ENCODE peak calls at places on chromosomes 1 and 21, in nine cellular contexts. One of them, this sample, is unnamed.

GRCh38 chr1:26731233-26731902 is 35.6 kb downstream of the ARID1A start:
- DNase-seq in A549: no peak
- DNase-seq in Panc1: no peak
- DNase-seq in K562: no peak
- DNase-seq in HepG2: no peak
- DNase-seq in GM12878: no peak
- DNase-seq in GM23338: no peak
- DNase-seq in HCT116: no peak
- DNase-seq in SK-N-SH: no peak
- DNase-seq in this sample: no peak

GRCh38 chr1:98405581-98406059 is 255.9 kb upstream of the SNX7 start:
- DNase-seq in GM23338: no peak
- DNase-seq in A549: peak
- DNase-seq in SK-N-SH: no peak
- DNase-seq in K562: no peak
- DNase-seq in HCT116: no peak
- DNase-seq in Panc1: no peak
- DNase-seq in GM12878: peak
- DNase-seq in HepG2: no peak
- DNase-seq in this sample: no peak

GRCh38 chr1:67307251-67308060 is at the start of gene IL12RB2:
- DNase-seq in HepG2: no peak
- DNase-seq in HCT116: no peak
- DNase-seq in K562: no peak
- DNase-seq in GM23338: peak
- DNase-seq in Panc1: no peak
- DNase-seq in SK-N-SH: peak
- DNase-seq in A549: no peak
- DNase-seq in GM12878: no peak
- DNase-seq in this sample: no peak

GRCh38 chr1:179083031-179083345 is 1.1 kb downstream of the TOR3A start:
- DNase-seq in Panc1: no peak
- DNase-seq in K562: no peak
- DNase-seq in SK-N-SH: peak
- DNase-seq in HCT116: no peak
- DNase-seq in A549: no peak
- DNase-seq in HepG2: no peak
- DNase-seq in GM12878: no peak
- DNase-seq in GM23338: no peak
- DNase-seq in this sample: peak

GRCh38 chr21:25169370-25169769 is 437.9 kb downstream of the MRPL39 start:
- DNase-seq in K562: no peak
- DNase-seq in HCT116: no peak
- DNase-seq in A549: no peak
- DNase-seq in Panc1: no peak
- DNase-seq in HepG2: no peak
- DNase-seq in SK-N-SH: no peak
- DNase-seq in GM23338: no peak
- DNase-seq in GM12878: no peak
- DNase-seq in this sample: no peak

GRCh38 chr21:15552914-15553491 is 176.8 kb upstream of the USP25 start:
- DNase-seq in K562: no peak
- DNase-seq in HCT116: no peak
- DNase-seq in HepG2: peak
- DNase-seq in A549: peak
- DNase-seq in GM12878: no peak
- DNase-seq in GM23338: peak
- DNase-seq in Panc1: no peak
- DNase-seq in SK-N-SH: no peak
- DNase-seq in this sample: no peak

GRCh38 chr1:179369751-179370341 is 4.1 kb downstream of the AXDND1 start:
- DNase-seq in Panc1: peak
- DNase-seq in GM12878: peak
- DNase-seq in K562: peak
- DNase-seq in HepG2: peak
- DNase-seq in HCT116: peak
- DNase-seq in SK-N-SH: peak
- DNase-seq in GM23338: peak
- DNase-seq in A549: peak
- DNase-seq in this sample: peak

GRCh38 chr21:16117851-16118592 is 388.2 kb downstream of the USP25 start:
- DNase-seq in GM23338: no peak
- DNase-seq in K562: no peak
- DNase-seq in A549: peak
- DNase-seq in HCT116: no peak
- DNase-seq in HepG2: no peak
- DNase-seq in Panc1: no peak
- DNase-seq in GM12878: no peak
- DNase-seq in SK-N-SH: no peak
- DNase-seq in this sample: no peak

GRCh38 chr1:82059931-82060330 is 259.2 kb downstream of the ADGRL2 start:
- DNase-seq in A549: no peak
- DNase-seq in SK-N-SH: no peak
- DNase-seq in HCT116: no peak
- DNase-seq in GM23338: no peak
- DNase-seq in Panc1: no peak
- DNase-seq in HepG2: no peak
- DNase-seq in K562: no peak
- DNase-seq in GM12878: no peak
- DNase-seq in this sample: no peak

GRCh38 chr21:44756416-44757185 is 45.0 kb downstream of the UBE2G2 start:
- DNase-seq in K562: no peak
- DNase-seq in GM12878: no peak
- DNase-seq in HCT116: no peak
- DNase-seq in SK-N-SH: no peak
- DNase-seq in Panc1: no peak
- DNase-seq in A549: no peak
- DNase-seq in HepG2: no peak
- DNase-seq in GM23338: no peak
- DNase-seq in this sample: no peak

GRCh38 chr21:44758781-44759627 is 42.6 kb downstream of the UBE2G2 start:
- DNase-seq in HCT116: no peak
- DNase-seq in GM23338: no peak
- DNase-seq in Panc1: no peak
- DNase-seq in K562: no peak
- DNase-seq in HepG2: no peak
- DNase-seq in SK-N-SH: no peak
- DNase-seq in GM12878: no peak
- DNase-seq in A549: no peak
- DNase-seq in this sample: no peak

GRCh38 chr21:44757731-44758130 is 43.9 kb downstream of the UBE2G2 start:
- DNase-seq in K562: no peak
- DNase-seq in GM12878: no peak
- DNase-seq in A549: no peak
- DNase-seq in HCT116: no peak
- DNase-seq in HepG2: no peak
- DNase-seq in SK-N-SH: no peak
- DNase-seq in Panc1: no peak
- DNase-seq in GM23338: no peak
- DNase-seq in this sample: no peak

GRCh38 chr21:44759628-44760285 is 41.9 kb downstream of the UBE2G2 start:
- DNase-seq in GM23338: no peak
- DNase-seq in HCT116: no peak
- DNase-seq in A549: no peak
- DNase-seq in Panc1: no peak
- DNase-seq in SK-N-SH: no peak
- DNase-seq in GM12878: no peak
- DNase-seq in K562: no peak
- DNase-seq in HepG2: no peak
- DNase-seq in this sample: no peak

DNA sequence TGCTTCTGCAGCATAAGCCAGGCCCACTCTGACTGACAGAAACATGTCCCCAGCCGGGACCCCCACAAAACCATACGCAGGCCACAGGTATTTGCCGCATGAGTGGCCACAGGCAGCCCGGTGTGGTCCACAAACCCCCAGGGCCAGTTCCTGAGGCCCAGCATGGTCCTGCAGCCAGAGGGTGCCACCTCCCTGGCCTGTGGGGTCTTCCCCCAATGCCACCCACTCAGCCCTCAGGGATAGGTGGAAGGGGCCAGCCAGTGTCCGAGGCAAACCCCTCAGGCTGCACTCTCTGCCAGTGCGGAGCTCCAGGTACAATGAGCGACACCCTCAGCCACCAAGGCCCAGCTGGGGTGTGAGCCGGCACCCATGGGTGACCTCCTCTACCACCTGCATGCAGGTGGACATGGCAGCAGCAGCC is 43.5 kb downstream of the UBE2G2 start:
- DNase-seq in GM23338: no peak
- DNase-seq in SK-N-SH: no peak
- DNase-seq in HepG2: no peak
- DNase-seq in K562: no peak
- DNase-seq in A549: no peak
- DNase-seq in GM12878: no peak
- DNase-seq in HCT116: no peak
- DNase-seq in Panc1: no peak
- DNase-seq in this sample: no peak
- TF ChIP-seq REST in GM23338: no peak
- TF ChIP-seq REST in SK-N-SH: no peak
- TF ChIP-seq REST in HepG2: no peak
- TF ChIP-seq REST in K562: no peak
- TF ChIP-seq REST in A549: no peak
- TF ChIP-seq REST in GM12878: no peak
- TF ChIP-seq REST in HCT116: no peak
- TF ChIP-seq REST in Panc1: no peak
- TF ChIP-seq REST in this sample: no peak

GRCh38 chr1:115217150-115218033 is 120.7 kb downstream of the NGF start:
- DNase-seq in HCT116: no peak
- DNase-seq in GM12878: no peak
- DNase-seq in K562: no peak
- DNase-seq in Panc1: no peak
- DNase-seq in A549: no peak
- DNase-seq in HepG2: no peak
- DNase-seq in SK-N-SH: no peak
- DNase-seq in GM23338: no peak
- DNase-seq in this sample: no peak

GRCh38 chr1:115214098-115214497 is 124.0 kb downstream of the NGF start:
- DNase-seq in GM12878: no peak
- DNase-seq in A549: no peak
- DNase-seq in K562: no peak
- DNase-seq in SK-N-SH: no peak
- DNase-seq in Panc1: no peak
- DNase-seq in GM23338: no peak
- DNase-seq in HCT116: no peak
- DNase-seq in HepG2: no peak
- DNase-seq in this sample: no peak

GRCh38 chr1:115215110-115215509 is 122.9 kb downstream of the NGF start:
- DNase-seq in K562: no peak
- DNase-seq in HCT116: no peak
- DNase-seq in GM23338: no peak
- DNase-seq in Panc1: no peak
- DNase-seq in SK-N-SH: no peak
- DNase-seq in A549: no peak
- DNase-seq in HepG2: no peak
- DNase-seq in GM12878: no peak
- DNase-seq in this sample: no peak

GRCh38 chr1:115218034-115218405 is 120.0 kb downstream of the NGF start:
- DNase-seq in GM12878: no peak
- DNase-seq in K562: no peak
- DNase-seq in SK-N-SH: no peak
- DNase-seq in A549: no peak
- DNase-seq in GM23338: no peak
- DNase-seq in Panc1: no peak
- DNase-seq in HepG2: no peak
- DNase-seq in HCT116: no peak
- DNase-seq in this sample: no peak

GRCh38 chr1:115215703-115216521 is 122.1 kb downstream of the NGF start:
- DNase-seq in A549: no peak
- DNase-seq in K562: no peak
- DNase-seq in HCT116: no peak
- DNase-seq in SK-N-SH: no peak
- DNase-seq in Panc1: no peak
- DNase-seq in GM23338: peak
- DNase-seq in HepG2: no peak
- DNase-seq in GM12878: no peak
- DNase-seq in this sample: no peak
- TF ChIP-seq REST in A549: no peak
- TF ChIP-seq REST in K562: no peak
- TF ChIP-seq REST in HCT116: no peak
- TF ChIP-seq REST in SK-N-SH: no peak
- TF ChIP-seq REST in Panc1: no peak
- TF ChIP-seq REST in GM23338: no peak
- TF ChIP-seq REST in HepG2: no peak
- TF ChIP-seq REST in GM12878: no peak
- TF ChIP-seq REST in this sample: no peak

GRCh38 chr1:11286735-11287410 is 13.9 kb downstream of the UBIAD1 start:
- DNase-seq in K562: no peak
- DNase-seq in A549: no peak
- DNase-seq in HepG2: no peak
- DNase-seq in Panc1: no peak
- DNase-seq in GM23338: peak
- DNase-seq in GM12878: no peak
- DNase-seq in HCT116: no peak
- DNase-seq in SK-N-SH: no peak
- DNase-seq in this sample: no peak
- TF ChIP-seq REST in K562: no peak
- TF ChIP-seq REST in A549: no peak
- TF ChIP-seq REST in HepG2: no peak
- TF ChIP-seq REST in Panc1: no peak
- TF ChIP-seq REST in GM23338: no peak
- TF ChIP-seq REST in GM12878: no peak
- TF ChIP-seq REST in HCT116: no peak
- TF ChIP-seq REST in SK-N-SH: no peak
- TF ChIP-seq REST in this sample: no peak

GRCh38 chr1:6690186-6690585 is 11.4 kb downstream of the DNAJC11 start:
- DNase-seq in K562: no peak
- DNase-seq in A549: no peak
- DNase-seq in HCT116: no peak
- DNase-seq in GM12878: no peak
- DNase-seq in HepG2: no peak
- DNase-seq in SK-N-SH: no peak
- DNase-seq in Panc1: no peak
- DNase-seq in GM23338: no peak
- DNase-seq in this sample: no peak
- TF ChIP-seq REST in K562: no peak
- TF ChIP-seq REST in A549: no peak
- TF ChIP-seq REST in HCT116: no peak
- TF ChIP-seq REST in GM12878: no peak
- TF ChIP-seq REST in HepG2: no peak
- TF ChIP-seq REST in SK-N-SH: no peak
- TF ChIP-seq REST in Panc1: no peak
- TF ChIP-seq REST in GM23338: no peak
- TF ChIP-seq REST in this sample: no peak

DNA sequence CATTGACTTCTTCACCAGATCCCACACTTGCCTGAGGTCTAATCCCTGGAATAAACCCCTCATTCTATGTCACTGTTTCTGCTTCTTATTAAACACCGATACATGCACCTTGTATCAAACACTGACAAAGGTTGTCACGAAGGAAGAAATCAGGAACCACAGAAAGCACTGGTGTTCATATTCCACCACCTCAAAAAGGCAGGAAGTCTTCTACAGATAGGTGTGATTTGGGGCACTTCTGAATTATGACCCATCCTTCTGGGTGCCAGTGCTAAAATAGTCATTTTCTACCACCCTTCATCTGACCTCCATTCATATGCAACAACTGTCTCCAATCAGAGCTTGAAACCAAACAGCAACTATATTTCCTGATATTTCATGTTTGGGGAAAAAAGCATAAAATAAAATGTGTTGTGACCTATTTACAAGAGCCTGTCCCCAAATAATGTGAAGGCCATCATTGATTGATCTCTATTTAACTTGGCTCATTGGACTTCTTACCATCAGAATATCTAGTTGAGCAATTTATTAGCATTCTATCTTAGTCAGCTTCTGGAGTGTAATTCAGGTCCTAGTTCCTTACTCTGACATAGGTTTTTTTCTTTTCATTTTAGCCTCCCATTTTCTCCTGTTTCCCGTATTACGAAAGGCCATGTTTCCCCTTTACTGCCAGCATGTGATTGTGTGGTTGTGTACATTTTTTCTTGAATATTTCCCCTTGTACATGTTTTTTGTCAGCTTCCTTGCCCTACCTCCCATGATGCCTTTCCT is 43.1 kb downstream of the DUSP10 start:
- DNase-seq in GM12878: no peak
- DNase-seq in HCT116: no peak
- DNase-seq in GM23338: no peak
- DNase-seq in Panc1: no peak
- DNase-seq in SK-N-SH: no peak
- DNase-seq in A549: no peak
- DNase-seq in HepG2: no peak
- DNase-seq in K562: no peak
- DNase-seq in this sample: peak
- TF ChIP-seq REST in GM12878: no peak
- TF ChIP-seq REST in HCT116: no peak
- TF ChIP-seq REST in GM23338: no peak
- TF ChIP-seq REST in Panc1: no peak
- TF ChIP-seq REST in SK-N-SH: no peak
- TF ChIP-seq REST in A549: no peak
- TF ChIP-seq REST in HepG2: no peak
- TF ChIP-seq REST in K562: no peak
- TF ChIP-seq REST in this sample: no peak